ENCODE peak calls at places on chromosomes 12 and 14, in ten cellular contexts. N, O, K, D, W, R, A, Y, X and H are unnamed samples.

GRCh38 chr12:50825372-50825838 is 17.3 kb upstream of the TMPRSS12 start:
- DNase-seq in N (peak; percentile 79), O (no peak), K (no peak), D (peak; percentile 25), W (no peak), R (no peak), A (peak; percentile 63), Y (peak; percentile 80), X (peak; percentile 12), H (no peak)

GRCh38 chr14:104871145-104871655 is 6.1 kb downstream of the CEP170B start:
- DNase-seq in N (no peak), O (no peak), K (no peak), D (no peak), W (no peak), R (no peak), A (no peak), Y (no peak), X (no peak), H (peak; percentile 39)

GRCh38 chr12:52506858-52507715 is 13.1 kb downstream of the KRT5 start:
- DNase-seq in N (peak; percentile 66), O (no peak), K (no peak), D (peak; percentile 48), W (no peak), R (no peak), A (peak; percentile 80), Y (peak; percentile 50), X (no peak), H (no peak)

GRCh38 chr14:74508844-74509428 is 15.4 kb downstream of the ISCA2 start:
- DNase-seq in N (no peak), O (no peak), K (no peak), D (no peak), W (no peak), R (no peak), A (no peak), Y (no peak), X (no peak), H (peak; percentile 51)

GRCh38 chr14:51424569-51425251 is 184.7 kb downstream of the TMX1 start:
- DNase-seq in N (no peak), O (no peak), K (no peak), D (no peak), W (no peak), R (no peak), A (peak; percentile 37), Y (no peak), X (no peak), H (no peak)

GRCh38 chr12:51721281-51721940 is 127.1 kb downstream of the FIGNL2 start:
- DNase-seq in N (peak; percentile 12), O (peak; percentile 23), K (peak; percentile 16), D (no peak), W (peak; percentile 34), R (peak; percentile 63), A (peak; percentile 90), Y (no peak), X (peak; percentile 13), H (no peak)

GRCh38 chr12:116015525-116015924 is 262.0 kb downstream of the MED13L start:
- DNase-seq in N (peak; percentile 71), O (no peak), K (no peak), D (no peak), W (no peak), R (no peak), A (peak; percentile 54), Y (peak; percentile 48), X (no peak), H (no peak)

GRCh38 chr12:97616936-97617335 is 154.3 kb downstream of the RMST start:
- DNase-seq in N (no peak), O (no peak), K (no peak), D (no peak), W (peak; percentile 61), R (no peak), A (no peak), Y (no peak), X (no peak), H (no peak)

GRCh38 chr12:118271770-118272417 is 100.8 kb downstream of the TAOK3 start:
- DNase-seq in N (peak; percentile 12), O (no peak), K (no peak), D (no peak), W (no peak), R (no peak), A (no peak), Y (no peak), X (no peak), H (no peak)

GRCh38 chr12:24039113-24039525 is 89.6 kb upstream of the SOX5 start:
- DNase-seq in N (peak; percentile 49), O (no peak), K (no peak), D (no peak), W (no peak), R (no peak), A (no peak), Y (no peak), X (no peak), H (no peak)

GRCh38 chr12:23108957-23109356 is 484.0 kb downstream of the ETNK1 start:
- DNase-seq in N (no peak), O (no peak), K (no peak), D (no peak), W (no peak), R (no peak), A (no peak), Y (no peak), X (no peak), H (peak; percentile 10)

GRCh38 chr12:80988986-80989385 is 51.3 kb upstream of the LIN7A start:
- DNase-seq in N (no peak), O (no peak), K (no peak), D (no peak), W (no peak), R (no peak), A (no peak), Y (no peak), X (no peak), H (no peak)

GRCh38 chr12:32504626-32505025 is 105.3 kb downstream of the FGD4 start:
- DNase-seq in N (no peak), O (no peak), K (no peak), D (no peak), W (no peak), R (no peak), A (no peak), Y (no peak), X (no peak), H (no peak)

GRCh38 chr12:58521796-58522195 is 398.5 kb downstream of the LRIG3 start:
- DNase-seq in N (no peak), O (no peak), K (no peak), D (no peak), W (no peak), R (no peak), A (no peak), Y (no peak), X (no peak), H (no peak)

GRCh38 chr12:109085590-109085989 is 7.7 kb downstream of the ALKBH2 start:
- DNase-seq in N (no peak), O (no peak), K (no peak), D (no peak), W (no peak), R (no peak), A (no peak), Y (no peak), X (no peak), H (no peak)

GRCh38 chr12:43079481-43079880 is 472.5 kb downstream of the ADAMTS20 start:
- DNase-seq in N (no peak), O (no peak), K (no peak), D (no peak), W (no peak), R (no peak), A (no peak), Y (no peak), X (no peak), H (no peak)

GRCh38 chr12:102172436-102172835 is 25.2 kb downstream of the PMCH start:
- DNase-seq in N (no peak), O (no peak), K (no peak), D (no peak), W (no peak), R (no peak), A (no peak), Y (no peak), X (no peak), H (no peak)

GRCh38 chr12:113935459-113935858 is 30.7 kb downstream of the RBM19 start:
- DNase-seq in N (no peak), O (no peak), K (no peak), D (no peak), W (no peak), R (no peak), A (no peak), Y (no peak), X (no peak), H (no peak)

GRCh38 chr12:83389237-83389996 is 702.7 kb downstream of the TMTC2 start:
- DNase-seq in N (peak; percentile 56), O (no peak), K (no peak), D (peak; percentile 28), W (no peak), R (no peak), A (peak; percentile 80), Y (peak; percentile 18), X (no peak), H (peak; percentile 49)

GRCh38 chr14:70189678-70190077 is 927 bp upstream of the SLC8A3 start:
- DNase-seq in N (no peak), O (no peak), K (no peak), D (no peak), W (no peak), R (no peak), A (peak; percentile 24), Y (no peak), X (no peak), H (no peak)

GRCh38 chr12:44379827-44380226 is 496.3 kb downstream of the NELL2 start:
- DNase-seq in N (no peak), O (no peak), K (no peak), D (peak; percentile 3), W (no peak), R (no peak), A (peak; percentile 60), Y (no peak), X (no peak), H (no peak)

GRCh38 chr12:15772405-15773018 is 16.7 kb downstream of the EPS8 start:
- DNase-seq in N (no peak), O (no peak), K (no peak), D (no peak), W (no peak), R (no peak), A (peak; percentile 65), Y (peak; percentile 41), X (no peak), H (no peak)

GRCh38 chr14:73829526-73830431 is 21.9 kb upstream of the PTGR2 start:
- DNase-seq in N (peak; percentile 56), O (no peak), K (no peak), D (no peak), W (no peak), R (no peak), A (no peak), Y (no peak), X (peak; percentile 52), H (no peak)

GRCh38 chr14:25122188-25122587 is 72.2 kb upstream of the STXBP6 start:
- DNase-seq in N (no peak), O (no peak), K (no peak), D (no peak), W (no peak), R (no peak), A (no peak), Y (no peak), X (no peak), H (no peak)

GRCh38 chr12:132289356-132290202 is 39.8 kb downstream of the GALNT9 start:
- DNase-seq in N (no peak), O (no peak), K (no peak), D (no peak), W (no peak), R (no peak), A (no peak), Y (no peak), X (no peak), H (peak; percentile 8)

GRCh38 chr12:48388430-48388829 is 37.7 kb upstream of the ZNF641 start:
- DNase-seq in N (no peak), O (no peak), K (no peak), D (no peak), W (no peak), R (no peak), A (no peak), Y (no peak), X (no peak), H (no peak)

GRCh38 chr12:12714276-12715001 is 2.7 kb upstream of the CDKN1B start:
- DNase-seq in N (peak; percentile 58), O (no peak), K (no peak), D (no peak), W (no peak), R (peak; percentile 75), A (peak; percentile 71), Y (peak; percentile 82), X (peak; percentile 75), H (no peak)

GRCh38 chr14:62957562-62957961 is 87.7 kb downstream of the KCNH5 start:
- DNase-seq in N (peak; percentile 5), O (no peak), K (no peak), D (no peak), W (no peak), R (no peak), A (no peak), Y (no peak), X (no peak), H (no peak)